ENCODE peak calls at places on chromosomes 2 and 18, in six cellular contexts. One of them, this sample, is unnamed.

GRCh38 chr2:6452702-6453481 is 412.8 kb downstream of the CMPK2 start:
- DNase-seq in BE2C: no peak
- DNase-seq in fibroblast of lung: no peak
- DNase-seq in lung: no peak
- DNase-seq in PC-3: peak
- DNase-seq in psoas muscle: no peak
- DNase-seq in this sample: peak

GRCh38 chr2:568639-568963 is 108.6 kb downstream of the TMEM18 start:
- DNase-seq in fibroblast of lung: no peak
- DNase-seq in BE2C: no peak
- DNase-seq in PC-3: no peak
- DNase-seq in lung: no peak
- DNase-seq in psoas muscle: no peak
- DNase-seq in this sample: no peak

GRCh38 chr2:132607407-132607806 is 62.6 kb downstream of the LYPD1 start:
- DNase-seq in psoas muscle: no peak
- DNase-seq in lung: no peak
- DNase-seq in BE2C: no peak
- DNase-seq in fibroblast of lung: no peak
- DNase-seq in PC-3: no peak
- DNase-seq in this sample: no peak

GRCh38 chr2:21422050-21422449 is 298.3 kb downstream of the TDRD15 start:
- DNase-seq in psoas muscle: no peak
- DNase-seq in BE2C: peak
- DNase-seq in fibroblast of lung: peak
- DNase-seq in lung: no peak
- DNase-seq in PC-3: no peak
- DNase-seq in this sample: peak

GRCh38 chr18:2508678-2509077 is 62.6 kb downstream of the METTL4 start:
- DNase-seq in BE2C: no peak
- DNase-seq in fibroblast of lung: no peak
- DNase-seq in PC-3: no peak
- DNase-seq in psoas muscle: no peak
- DNase-seq in lung: no peak
- DNase-seq in this sample: peak

GRCh38 chr2:196105956-196106355 is 37.3 kb upstream of the DNAH7 start:
- DNase-seq in lung: no peak
- DNase-seq in PC-3: no peak
- DNase-seq in fibroblast of lung: no peak
- DNase-seq in psoas muscle: no peak
- DNase-seq in BE2C: no peak
- DNase-seq in this sample: no peak

GRCh38 chr2:99643824-99644787 is 154.3 kb upstream of the REV1 start:
- DNase-seq in psoas muscle: no peak
- DNase-seq in BE2C: peak
- DNase-seq in fibroblast of lung: peak
- DNase-seq in lung: no peak
- DNase-seq in PC-3: peak
- DNase-seq in this sample: no peak

GRCh38 chr2:17470855-17471641 is 47.2 kb downstream of the RAD51AP2 start:
- DNase-seq in BE2C: peak
- DNase-seq in lung: no peak
- DNase-seq in psoas muscle: no peak
- DNase-seq in PC-3: peak
- DNase-seq in fibroblast of lung: peak
- DNase-seq in this sample: peak

GRCh38 chr2:229314117-229314516 is 43.0 kb upstream of the PID1 start:
- DNase-seq in psoas muscle: no peak
- DNase-seq in fibroblast of lung: peak
- DNase-seq in lung: no peak
- DNase-seq in BE2C: no peak
- DNase-seq in PC-3: no peak
- DNase-seq in this sample: no peak

GRCh38 chr2:59702026-59702425 is 851.4 kb downstream of the BCL11A start:
- DNase-seq in fibroblast of lung: no peak
- DNase-seq in lung: no peak
- DNase-seq in psoas muscle: no peak
- DNase-seq in PC-3: no peak
- DNase-seq in BE2C: no peak
- DNase-seq in this sample: peak

GRCh38 chr2:226078656-226079055 is 679.1 kb downstream of the NYAP2 start:
- DNase-seq in PC-3: peak
- DNase-seq in psoas muscle: no peak
- DNase-seq in BE2C: no peak
- DNase-seq in lung: no peak
- DNase-seq in fibroblast of lung: no peak
- DNase-seq in this sample: peak

GRCh38 chr18:3071676-3072075 is 58.7 kb upstream of the LPIN2 start:
- DNase-seq in lung: no peak
- DNase-seq in psoas muscle: no peak
- DNase-seq in BE2C: no peak
- DNase-seq in fibroblast of lung: no peak
- DNase-seq in PC-3: no peak
- DNase-seq in this sample: no peak

GRCh38 chr2:155368934-155369333 is 670.4 kb downstream of the KCNJ3 start:
- DNase-seq in lung: no peak
- DNase-seq in BE2C: no peak
- DNase-seq in PC-3: peak
- DNase-seq in psoas muscle: no peak
- DNase-seq in fibroblast of lung: peak
- DNase-seq in this sample: peak

GRCh38 chr2:85258194-85258605 is 69.6 kb downstream of the TGOLN2 start:
- DNase-seq in PC-3: no peak
- DNase-seq in fibroblast of lung: no peak
- DNase-seq in psoas muscle: no peak
- DNase-seq in BE2C: no peak
- DNase-seq in lung: no peak
- DNase-seq in this sample: no peak

DNA sequence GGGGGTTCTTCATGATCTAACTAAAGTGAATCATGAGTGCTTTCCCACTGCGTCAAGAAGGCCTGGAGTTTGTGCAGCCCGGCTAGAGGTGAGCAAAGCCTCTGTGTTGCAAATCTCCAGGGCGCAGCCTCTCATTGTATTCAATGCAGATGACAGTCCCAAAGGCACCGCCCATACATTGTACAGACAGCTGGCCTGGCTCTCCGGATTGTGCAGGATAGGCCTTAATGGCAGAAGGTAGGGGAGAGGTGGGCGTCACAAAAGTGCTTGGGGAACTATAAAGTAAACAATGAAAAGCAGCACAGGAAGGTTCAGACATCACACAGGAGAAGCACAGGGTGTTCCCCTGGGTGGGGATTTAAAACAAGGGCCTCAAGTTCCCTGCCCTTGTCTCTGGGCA is 892 bp upstream of the GYPC start:
- DNase-seq in fibroblast of lung: no peak
- DNase-seq in BE2C: no peak
- DNase-seq in PC-3: no peak
- DNase-seq in lung: no peak
- DNase-seq in psoas muscle: no peak
- DNase-seq in this sample: no peak
- H3K4me3 ChIP-seq in fibroblast of lung: peak
- H3K4me3 ChIP-seq in BE2C: no peak
- H3K4me3 ChIP-seq in PC-3: no peak
- H3K4me3 ChIP-seq in lung: no peak
- H3K4me3 ChIP-seq in psoas muscle: peak
- H3K4me3 ChIP-seq in this sample: no peak

GRCh38 chr18:25704096-25704870 is 352.3 kb upstream of the ZNF521 start:
- DNase-seq in PC-3: no peak
- DNase-seq in BE2C: no peak
- DNase-seq in fibroblast of lung: no peak
- DNase-seq in lung: no peak
- DNase-seq in psoas muscle: no peak
- DNase-seq in this sample: no peak
- H3K4me3 ChIP-seq in PC-3: no peak
- H3K4me3 ChIP-seq in BE2C: no peak
- H3K4me3 ChIP-seq in fibroblast of lung: no peak
- H3K4me3 ChIP-seq in lung: no peak
- H3K4me3 ChIP-seq in psoas muscle: no peak
- H3K4me3 ChIP-seq in this sample: no peak

GRCh38 chr2:55019547-55020258 is 30.5 kb downstream of the RTN4 start:
- DNase-seq in fibroblast of lung: no peak
- DNase-seq in psoas muscle: no peak
- DNase-seq in BE2C: no peak
- DNase-seq in lung: no peak
- DNase-seq in PC-3: peak
- DNase-seq in this sample: peak

GRCh38 chr2:55017428-55017827 is 32.8 kb downstream of the RTN4 start:
- DNase-seq in psoas muscle: no peak
- DNase-seq in fibroblast of lung: no peak
- DNase-seq in BE2C: no peak
- DNase-seq in lung: no peak
- DNase-seq in PC-3: no peak
- DNase-seq in this sample: no peak

GRCh38 chr2:55018619-55019018 is 31.6 kb downstream of the RTN4 start:
- DNase-seq in lung: no peak
- DNase-seq in PC-3: no peak
- DNase-seq in fibroblast of lung: no peak
- DNase-seq in psoas muscle: no peak
- DNase-seq in BE2C: no peak
- DNase-seq in this sample: no peak

GRCh38 chr2:55014962-55015939 is 35.0 kb downstream of the RTN4 start:
- DNase-seq in fibroblast of lung: peak
- DNase-seq in lung: peak
- DNase-seq in PC-3: peak
- DNase-seq in BE2C: peak
- DNase-seq in psoas muscle: no peak
- DNase-seq in this sample: peak

GRCh38 chr2:55017880-55018279 is 32.4 kb downstream of the RTN4 start:
- DNase-seq in psoas muscle: no peak
- DNase-seq in PC-3: no peak
- DNase-seq in lung: no peak
- DNase-seq in BE2C: no peak
- DNase-seq in fibroblast of lung: no peak
- DNase-seq in this sample: no peak
- H3K4me3 ChIP-seq in psoas muscle: no peak
- H3K4me3 ChIP-seq in PC-3: no peak
- H3K4me3 ChIP-seq in lung: no peak
- H3K4me3 ChIP-seq in BE2C: no peak
- H3K4me3 ChIP-seq in fibroblast of lung: no peak
- H3K4me3 ChIP-seq in this sample: no peak

GRCh38 chr2:96808176-96808837 is 7.8 kb upstream of the CNNM3 start:
- DNase-seq in BE2C: no peak
- DNase-seq in lung: no peak
- DNase-seq in fibroblast of lung: no peak
- DNase-seq in psoas muscle: no peak
- DNase-seq in PC-3: no peak
- DNase-seq in this sample: no peak

GRCh38 chr2:96809216-96809882 is 6.7 kb upstream of the CNNM3 start:
- DNase-seq in psoas muscle: no peak
- DNase-seq in BE2C: no peak
- DNase-seq in PC-3: no peak
- DNase-seq in lung: no peak
- DNase-seq in fibroblast of lung: no peak
- DNase-seq in this sample: no peak

GRCh38 chr2:96805026-96805425 is 11.0 kb upstream of the CNNM3 start:
- DNase-seq in psoas muscle: no peak
- DNase-seq in BE2C: no peak
- DNase-seq in PC-3: no peak
- DNase-seq in lung: no peak
- DNase-seq in fibroblast of lung: no peak
- DNase-seq in this sample: no peak

GRCh38 chr2:96807127-96807471 is 9.0 kb upstream of the CNNM3 start:
- DNase-seq in fibroblast of lung: no peak
- DNase-seq in PC-3: no peak
- DNase-seq in BE2C: no peak
- DNase-seq in lung: no peak
- DNase-seq in psoas muscle: no peak
- DNase-seq in this sample: no peak

DNA sequence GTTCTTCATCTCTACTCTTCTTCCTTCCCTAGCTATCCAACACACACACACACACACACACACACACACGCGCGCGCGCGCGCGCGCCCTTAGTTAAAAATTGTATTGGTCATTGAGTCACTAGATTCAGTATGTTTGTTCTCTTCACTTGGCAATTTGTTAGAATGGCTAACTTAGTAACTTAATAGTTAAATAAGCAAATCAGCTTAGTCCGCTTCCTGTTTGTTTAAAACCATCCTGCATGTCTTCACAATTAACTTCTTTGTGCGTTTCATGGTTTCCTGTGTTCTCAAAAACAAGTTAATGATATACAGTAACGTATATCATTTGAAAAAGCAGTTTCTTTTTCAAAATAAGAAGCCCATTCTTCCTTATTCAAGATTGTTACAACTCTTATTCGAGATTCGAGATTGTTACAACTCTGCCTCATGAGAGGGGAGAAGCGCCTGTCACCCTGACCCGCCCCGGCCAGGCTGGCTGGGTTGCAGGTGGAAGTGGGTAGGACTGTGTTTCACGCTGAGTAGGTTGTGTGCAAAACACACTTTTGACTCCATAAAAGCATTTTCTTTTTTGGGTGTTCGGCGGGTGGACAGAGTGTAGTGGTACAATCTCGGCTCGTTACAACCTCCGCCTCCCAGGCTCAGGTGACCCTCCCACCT is 9.5 kb upstream of the CNNM3 start:
- DNase-seq in BE2C: no peak
- DNase-seq in PC-3: no peak
- DNase-seq in fibroblast of lung: no peak
- DNase-seq in lung: no peak
- DNase-seq in psoas muscle: no peak
- DNase-seq in this sample: no peak
- H3K4me3 ChIP-seq in BE2C: no peak
- H3K4me3 ChIP-seq in PC-3: no peak
- H3K4me3 ChIP-seq in fibroblast of lung: no peak
- H3K4me3 ChIP-seq in lung: no peak
- H3K4me3 ChIP-seq in psoas muscle: no peak
- H3K4me3 ChIP-seq in this sample: no peak

GRCh38 chr2:201261471-201261870 is 1.1 kb downstream of the CASP8 start:
- DNase-seq in BE2C: no peak
- DNase-seq in fibroblast of lung: no peak
- DNase-seq in psoas muscle: no peak
- DNase-seq in PC-3: no peak
- DNase-seq in lung: peak
- DNase-seq in this sample: no peak
- H3K4me3 ChIP-seq in BE2C: no peak
- H3K4me3 ChIP-seq in fibroblast of lung: no peak
- H3K4me3 ChIP-seq in psoas muscle: no peak
- H3K4me3 ChIP-seq in PC-3: no peak
- H3K4me3 ChIP-seq in lung: peak
- H3K4me3 ChIP-seq in this sample: no peak

GRCh38 chr2:39094717-39095363 is 26.0 kb downstream of the SOS1 start:
- DNase-seq in BE2C: no peak
- DNase-seq in PC-3: peak
- DNase-seq in fibroblast of lung: peak
- DNase-seq in lung: no peak
- DNase-seq in psoas muscle: no peak
- DNase-seq in this sample: no peak
- H3K4me3 ChIP-seq in BE2C: no peak
- H3K4me3 ChIP-seq in PC-3: no peak
- H3K4me3 ChIP-seq in fibroblast of lung: no peak
- H3K4me3 ChIP-seq in lung: no peak
- H3K4me3 ChIP-seq in psoas muscle: no peak
- H3K4me3 ChIP-seq in this sample: no peak

DNA sequence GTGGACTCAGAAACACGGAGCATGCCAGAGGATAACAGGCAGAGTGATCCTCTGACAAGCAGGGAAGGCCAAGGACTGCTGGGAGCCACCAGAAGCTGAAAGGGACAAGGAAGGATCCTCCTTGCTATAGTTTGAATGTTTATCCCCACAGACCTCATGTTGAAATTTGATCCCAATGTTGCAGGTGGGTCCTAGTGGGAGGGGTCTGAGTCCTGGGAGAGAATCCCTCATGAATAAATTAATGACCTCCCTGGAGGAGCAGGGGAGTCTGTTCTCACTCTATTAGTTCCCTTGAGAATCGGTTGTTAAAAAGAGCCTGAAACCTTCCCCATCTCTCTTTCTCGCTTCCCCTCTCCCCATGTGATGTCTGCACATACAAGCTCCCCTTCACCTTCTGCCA is 124.4 kb downstream of the FBXO15 start:
- DNase-seq in BE2C: no peak
- DNase-seq in psoas muscle: no peak
- DNase-seq in fibroblast of lung: no peak
- DNase-seq in PC-3: no peak
- DNase-seq in lung: no peak
- DNase-seq in this sample: no peak
- H3K4me3 ChIP-seq in BE2C: no peak
- H3K4me3 ChIP-seq in psoas muscle: no peak
- H3K4me3 ChIP-seq in fibroblast of lung: no peak
- H3K4me3 ChIP-seq in PC-3: no peak
- H3K4me3 ChIP-seq in lung: no peak
- H3K4me3 ChIP-seq in this sample: no peak

This sample was measured in epithelial cell of esophagus.